ENCODE peak calls at places on chromosomes 12 and 14, in four cellular contexts. I, Y, J and L are unnamed samples.

GRCh38 chr12:8987163-8987562 is 2.2 kb upstream of the KLRG1 start:
- DNase-seq in I (no peak), Y (no peak), J (no peak), L (no peak)

GRCh38 chr12:32897688-32898573 is 1.4 kb upstream of the PKP2 start:
- DNase-seq in I (no peak), Y (no peak), J (no peak), L (no peak)

GRCh38 chr12:62963642-62964041 is 28.7 kb upstream of the PPM1H start:
- DNase-seq in I (no peak), Y (no peak), J (no peak), L (peak)

GRCh38 chr12:113214938-113215400 is 6.3 kb upstream of the TPCN1 start:
- DNase-seq in I (no peak), Y (peak), J (no peak), L (peak)

GRCh38 chr12:117052386-117053049 is 46.7 kb downstream of the TESC start:
- DNase-seq in I (no peak), Y (no peak), J (no peak), L (no peak)

GRCh38 chr12:129961111-129961510 is 57.3 kb upstream of the TMEM132D start:
- DNase-seq in I (no peak), Y (no peak), J (no peak), L (no peak)

GRCh38 chr14:34750670-34751069 is 36.3 kb upstream of the CFL2 start:
- DNase-seq in I (no peak), Y (no peak), J (no peak), L (no peak)

GRCh38 chr12:56521590-56522371 is at the start of gene RBMS2:
- DNase-seq in I (no peak), Y (no peak), J (peak), L (peak)

GRCh38 chr12:67671892-67672291 is 23.3 kb downstream of the DYRK2 start:
- DNase-seq in I (no peak), Y (no peak), J (no peak), L (no peak)

GRCh38 chr12:11677752-11678151 is 28.3 kb downstream of the ETV6 start:
- DNase-seq in I (no peak), Y (no peak), J (no peak), L (no peak)

GRCh38 chr12:68259318-68259940 is 6.0 kb upstream of the IL22 start:
- DNase-seq in I (no peak), Y (peak), J (no peak), L (no peak)

GRCh38 chr14:100855256-100855930 is 29.5 kb downstream of the MEG3 start:
- DNase-seq in I (no peak), Y (no peak), J (no peak), L (no peak)

GRCh38 chr12:6426882-6427671 is 17.7 kb upstream of the CD27 start:
- DNase-seq in I (no peak), Y (peak), J (no peak), L (no peak)

GRCh38 chr12:6432991-6433390 is 11.8 kb upstream of the CD27 start:
- DNase-seq in I (no peak), Y (no peak), J (no peak), L (no peak)

GRCh38 chr12:6430990-6431353 is 13.8 kb upstream of the CD27 start:
- DNase-seq in I (no peak), Y (no peak), J (no peak), L (no peak)

GRCh38 chr12:6428326-6428725 is 16.4 kb upstream of the CD27 start:
- DNase-seq in I (no peak), Y (no peak), J (no peak), L (no peak)

DNA sequence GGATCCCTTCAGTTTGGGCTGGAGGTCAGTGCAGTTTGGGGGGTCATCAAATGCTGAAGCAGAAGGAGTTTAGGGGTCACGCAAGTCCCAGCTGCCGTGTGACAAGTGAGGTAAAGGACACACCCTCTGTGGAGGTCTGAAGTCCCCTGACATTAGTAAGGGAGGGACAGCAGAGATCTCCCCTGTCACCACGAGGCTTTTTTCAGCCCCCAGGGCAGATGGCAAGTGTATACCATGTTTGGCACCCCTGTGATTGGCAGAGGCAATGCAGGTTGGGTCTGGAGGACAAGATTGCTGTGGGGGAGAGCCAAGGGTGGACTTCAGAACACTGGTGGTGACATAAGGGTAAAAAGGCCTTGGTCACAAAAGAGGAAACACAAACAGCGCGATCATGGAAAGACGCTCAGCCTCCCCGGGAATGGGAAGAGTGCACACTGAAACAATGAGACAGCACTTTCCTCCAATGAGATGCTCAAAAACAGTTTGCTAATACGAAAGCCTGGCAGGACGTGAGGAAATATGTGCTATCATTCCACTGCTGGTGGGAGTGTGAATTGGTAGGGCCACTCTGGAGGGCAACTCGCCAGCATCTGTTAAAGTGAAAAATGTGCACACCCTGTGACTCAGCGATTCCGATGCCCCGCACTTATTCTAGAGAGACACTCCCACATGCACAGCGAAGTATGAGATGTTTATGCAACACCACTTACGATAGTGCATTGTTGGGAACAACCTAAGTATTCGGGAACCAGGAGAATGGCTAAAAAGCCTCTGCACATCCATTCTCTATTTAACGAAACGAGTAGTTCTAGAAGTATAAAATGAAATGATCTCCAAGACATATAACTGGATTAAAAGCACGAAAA is 14.4 kb upstream of the CD27 start:
- DNase-seq in I (no peak), Y (no peak), J (peak), L (peak)
- TF ChIP-seq BRCA1 in I (no peak), Y (no peak), J (no peak), L (no peak)

GRCh38 chr14:32932921-32933622 is 5.6 kb upstream of the NPAS3 start:
- DNase-seq in I (peak), Y (no peak), J (no peak), L (no peak)

GRCh38 chr14:32934891-32935633 is 3.6 kb upstream of the NPAS3 start:
- DNase-seq in I (peak), Y (no peak), J (no peak), L (no peak)

GRCh38 chr14:32933623-32933942 is 5.1 kb upstream of the NPAS3 start:
- DNase-seq in I (no peak), Y (no peak), J (no peak), L (no peak)

GRCh38 chr14:32932302-32932920 is 6.3 kb upstream of the NPAS3 start:
- DNase-seq in I (peak), Y (no peak), J (no peak), L (no peak)

DNA sequence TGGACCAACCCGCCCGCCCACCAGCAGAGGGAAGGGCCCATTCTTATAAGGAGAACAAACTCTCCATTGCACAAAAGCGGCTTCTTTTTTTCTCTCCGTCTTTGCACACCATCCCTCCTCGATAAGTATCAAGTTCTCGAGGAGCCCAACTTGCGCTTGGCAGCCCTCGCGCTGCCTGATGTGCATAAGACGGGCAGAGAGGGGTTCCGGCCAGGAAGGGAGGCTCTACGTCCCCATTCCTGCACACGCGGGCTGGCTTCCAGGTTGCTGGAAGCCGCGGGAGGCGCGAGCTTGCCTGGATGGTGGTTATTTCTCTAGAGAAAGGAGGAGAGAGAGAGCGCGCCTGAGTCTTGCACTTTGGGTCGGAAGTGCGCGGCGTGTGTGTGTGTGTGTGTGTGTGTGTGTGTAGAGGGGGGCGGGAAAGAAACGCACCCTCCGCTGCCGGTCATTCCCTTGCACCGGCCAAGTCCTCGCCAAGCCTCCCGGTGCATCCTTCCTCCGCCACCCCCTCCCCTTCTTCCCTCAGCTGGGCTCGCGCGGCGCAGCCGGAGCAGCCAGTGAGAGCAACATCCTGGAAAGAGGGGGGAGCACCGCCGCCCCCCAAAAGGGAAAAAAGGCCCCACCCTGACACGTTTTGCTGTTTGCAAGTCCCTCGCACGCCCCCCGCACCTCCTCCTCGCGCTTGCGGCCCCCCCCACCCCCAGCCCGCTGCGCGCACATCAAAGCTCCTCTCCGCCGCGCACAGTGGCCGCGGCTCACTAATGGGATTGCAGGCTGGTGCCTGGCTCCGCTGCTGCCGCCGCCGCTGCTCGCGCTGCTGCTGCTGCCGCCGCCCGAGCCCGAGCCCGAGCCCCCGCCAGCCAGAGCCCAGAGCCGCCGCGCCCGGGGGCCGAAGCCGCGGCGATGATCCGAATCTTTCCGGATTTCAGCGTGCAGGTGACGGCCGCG is 4.5 kb upstream of the NPAS3 start:
- DNase-seq in I (peak), Y (no peak), J (no peak), L (no peak)
- TF ChIP-seq EZH2 in I (peak), Y (no peak), J (no peak), L (peak)

GRCh38 chr12:69916541-69917270 is 91.7 kb downstream of the MYRFL start:
- DNase-seq in I (no peak), Y (no peak), J (no peak), L (no peak)
- TF ChIP-seq BRCA1 in I (no peak), Y (no peak), J (no peak), L (no peak)

GRCh38 chr14:37813746-37814145 is 218.3 kb downstream of the TTC6 start:
- DNase-seq in I (no peak), Y (no peak), J (no peak), L (no peak)
- TF ChIP-seq EZH2 in I (no peak), Y (no peak), J (no peak), L (no peak)

GRCh38 chr14:37270629-37271028 is 72.9 kb downstream of the MIPOL1 start:
- DNase-seq in I (no peak), Y (no peak), J (no peak), L (peak)
- TF ChIP-seq BRCA1 in I (no peak), Y (no peak), J (no peak), L (no peak)